ENCODE peak calls at places on chromosomes 12 and 14, in six cellular contexts. H is cardiac muscle cell, S is stomach, O is neural progenitor cell, T is mesendoderm, J is HCT116. C is an unnamed sample.
A peak's percentile ranks its signal among the peaks of the same experiment; 100 is the strongest.

GRCh38 chr12:31105668-31106067 is 32.0 kb downstream of the DDX11 start:
- DNase-seq in H (no peak), O (no peak), T (no peak), J (no peak), S (no peak), C (no peak)

GRCh38 chr12:62602445-62603060 is 135.9 kb downstream of the MON2 start:
- DNase-seq in J (peak; percentile 91), O (peak; percentile 97), T (peak; percentile 96), H (peak; percentile 94), S (peak; percentile 87), C (peak; percentile 94)

GRCh38 chr12:51368640-51369517 is 22.3 kb downstream of the GALNT6 start:
- DNase-seq in T (no peak), O (peak; percentile 31), S (peak; percentile 60), J (no peak), H (peak; percentile 90), C (no peak)

GRCh38 chr12:131621701-131622421 is 89.0 kb upstream of the SFSWAP start:
- DNase-seq in H (peak; percentile 12), J (no peak), S (no peak), O (peak; percentile 57), T (peak; percentile 23), C (no peak)

GRCh38 chr12:109305547-109305946 is 3.5 kb downstream of the FOXN4 start:
- DNase-seq in S (no peak), T (no peak), H (no peak), O (no peak), J (no peak), C (no peak)

GRCh38 chr14:22598896-22599244 is 770 bp downstream of the ABHD4 start:
- DNase-seq in S (peak; percentile 64), T (peak; percentile 81), O (peak; percentile 22), H (peak; percentile 44), J (peak; percentile 16), C (peak; percentile 88)

GRCh38 chr12:62653304-62653703 is 186.7 kb downstream of the MON2 start:
- DNase-seq in J (no peak), H (no peak), O (no peak), S (no peak), T (no peak), C (no peak)

GRCh38 chr14:65471038-65471878 is 58.7 kb downstream of the FUT8 start:
- DNase-seq in H (no peak), T (no peak), J (no peak), S (no peak), O (peak; percentile 28), C (no peak)

GRCh38 chr12:56071648-56072047 is 8.3 kb upstream of the ERBB3 start:
- DNase-seq in O (no peak), T (no peak), H (peak; percentile 20), J (no peak), S (no peak), C (peak; percentile 24)

GRCh38 chr14:50978888-50979287 is 34.6 kb upstream of the PYGL start:
- DNase-seq in H (no peak), T (no peak), S (no peak), O (no peak), J (no peak), C (no peak)

GRCh38 chr12:25328082-25328712 is 77.5 kb upstream of the KRAS start:
- DNase-seq in H (peak; percentile 71), S (no peak), T (no peak), J (no peak), O (no peak), C (peak; percentile 35)

GRCh38 chr12:4355843-4356327 is 23.6 kb downstream of the FGF23 start:
- DNase-seq in S (no peak), O (peak; percentile 67), H (peak; percentile 27), J (peak; percentile 41), T (peak; percentile 92), C (peak; percentile 4)

GRCh38 chr12:56522486-56523193 is 1.0 kb downstream of the RBMS2 start:
- DNase-seq in O (peak; percentile 30), T (peak; percentile 69), H (peak; percentile 32), S (no peak), J (no peak), C (peak; percentile 49)

GRCh38 chr14:65180725-65181025 is 78.4 kb upstream of the MAX start:
- DNase-seq in H (no peak), O (no peak), T (no peak), S (no peak), J (no peak), C (no peak)

GRCh38 chr14:80390911-80391310 is 179.6 kb upstream of the DIO2 start:
- DNase-seq in J (no peak), S (no peak), T (peak; percentile 58), H (peak; percentile 53), O (peak; percentile 31), C (peak; percentile 51)

GRCh38 chr14:100047600-100047999 is 17.6 kb upstream of the EVL start:
- DNase-seq in O (no peak), T (no peak), J (no peak), S (no peak), H (no peak), C (no peak)

GRCh38 chr14:99728231-99728920 is 44.3 kb downstream of the CYP46A1 start:
- DNase-seq in T (no peak), O (peak; percentile 1), H (no peak), J (no peak), S (peak; percentile 17), C (no peak)

GRCh38 chr12:24111591-24111990 is 162.1 kb upstream of the SOX5 start:
- DNase-seq in T (no peak), J (no peak), O (no peak), H (peak; percentile 49), S (no peak), C (no peak)

GRCh38 chr14:60175255-60175902 is 10.2 kb upstream of the DHRS7 start:
- DNase-seq in T (no peak), S (no peak), H (no peak), O (no peak), J (no peak), C (no peak)

GRCh38 chr14:92460916-92461579 is 52.5 kb upstream of the RIN3 start:
- DNase-seq in T (no peak), J (no peak), S (peak; percentile 24), O (no peak), H (peak; percentile 65), C (peak; percentile 53)

DNA sequence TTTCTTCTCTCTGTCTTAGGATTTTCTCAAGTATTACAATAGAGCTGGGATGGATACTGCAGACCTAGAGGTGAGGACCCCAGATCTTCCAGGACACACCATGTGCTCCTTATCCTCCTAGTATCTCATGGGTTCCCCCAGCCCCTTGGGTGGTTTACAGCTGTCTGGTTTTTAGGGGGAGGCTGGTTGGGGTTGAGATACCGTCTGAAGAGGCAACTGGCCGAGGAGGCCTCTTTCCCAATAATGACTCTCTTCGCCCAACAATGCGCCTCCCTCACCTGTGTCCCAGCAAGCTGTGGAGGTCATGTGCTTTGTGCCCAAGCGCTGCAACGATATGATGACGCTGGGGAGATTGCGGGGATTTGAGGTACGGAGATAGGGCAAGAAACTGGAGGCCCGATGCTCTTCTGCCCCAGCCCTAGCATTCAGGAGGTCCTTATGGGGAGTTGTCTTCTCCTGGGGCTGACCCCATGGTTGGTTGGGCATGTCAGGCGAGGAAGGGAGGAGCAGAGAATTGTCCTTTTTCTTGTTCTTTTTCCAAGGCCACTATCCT is 3.8 kb downstream of the ARHGEF25 start:
- DNase-seq in S (no peak), O (no peak), J (no peak), H (no peak), T (no peak), C (no peak)
- H3K27me3 ChIP-seq in S (peaks cover 91% of the 10 kb centered on the region), O (peaks cover 64% of the 10 kb centered on the region), J (no peaks in the 10 kb centered on the region), H (peaks cover 58% of the 10 kb centered on the region), T (peaks cover 51% of the 10 kb centered on the region), C (peaks cover 48% of the 10 kb centered on the region)

GRCh38 chr12:97758586-97758985 is 296.0 kb downstream of the RMST start:
- DNase-seq in J (no peak), S (no peak), O (no peak), T (no peak), H (no peak), C (no peak)
- H3K4me1 ChIP-seq in J (no peaks in the 10 kb centered on the region), S (no peaks in the 10 kb centered on the region), O (peaks cover 6% of the 10 kb centered on the region), T (no peaks in the 10 kb centered on the region), H (no peaks in the 10 kb centered on the region), C (peaks cover 56% of the 10 kb centered on the region)

GRCh38 chr14:89933002-89933401 is 21.5 kb downstream of the EFCAB11 start:
- DNase-seq in S (no peak), O (no peak), T (no peak), J (no peak), H (no peak), C (no peak)
- H3K4me3 ChIP-seq in S (no peak overlapping the region), O (no peak overlapping the region), T (no peak overlapping the region), J (no peak overlapping the region), H (no peak overlapping the region), C (no peak overlapping the region)

GRCh38 chr12:13981296-13981962 is at the start of gene GRIN2B:
- DNase-seq in J (peak; percentile 2), O (peak; percentile 58), S (no peak), T (peak; percentile 41), H (no peak), C (no peak)
- H3K27me3 ChIP-seq in J (peaks cover 5% of the 10 kb centered on the region), O (peaks cover 76% of the 10 kb centered on the region), S (peaks cover 75% of the 10 kb centered on the region), T (peaks cover 4% of the 10 kb centered on the region), H (peaks cover 86% of the 10 kb centered on the region), C (peaks cover 63% of the 10 kb centered on the region)

GRCh38 chr14:95520346-95520745 is 3.9 kb upstream of the SYNE3 start:
- DNase-seq in T (no peak), O (no peak), S (no peak), J (no peak), H (no peak), C (no peak)
- H3K4me1 ChIP-seq in T (peaks cover 2% of the 10 kb centered on the region), O (peaks cover 13% of the 10 kb centered on the region), S (peaks cover 71% of the 10 kb centered on the region), J (peaks cover 36% of the 10 kb centered on the region), H (peaks cover 12% of the 10 kb centered on the region), C (peaks cover 75% of the 10 kb centered on the region)

DNA sequence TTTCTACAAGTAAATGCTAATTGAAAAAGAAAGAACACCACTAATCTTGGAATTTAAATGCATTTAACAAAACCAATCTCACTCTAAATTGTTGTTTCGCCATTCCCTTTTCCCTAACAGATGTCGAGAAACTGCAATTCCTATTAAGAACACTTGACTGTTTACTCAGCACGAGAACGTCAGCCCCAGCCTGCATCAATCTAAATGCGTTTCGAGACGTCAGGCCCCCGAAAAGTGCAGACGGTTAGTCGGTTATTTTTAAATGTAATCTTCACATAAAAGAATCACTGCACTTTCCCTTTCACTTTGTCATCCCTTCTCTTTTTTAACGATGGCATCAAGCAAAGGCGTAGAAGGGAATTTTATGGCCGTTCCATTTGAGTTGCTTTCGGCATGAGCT is 837.6 kb downstream of the VRK1 start:
- DNase-seq in S (no peak), H (no peak), J (no peak), O (peak; percentile 36), T (no peak), C (no peak)
- H3K4me3 ChIP-seq in S (peak overlapping the region; percentile 17), H (no peak overlapping the region), J (no peak overlapping the region), O (no peak overlapping the region), T (no peak overlapping the region), C (peak overlapping the region; percentile 77)

GRCh38 chr12:49957570-49957967 is 4.1 kb upstream of the AQP5 start:
- DNase-seq in J (no peak), H (no peak), O (no peak), T (no peak), S (no peak), C (no peak)
- H3K27me3 ChIP-seq in J (no peaks in the 10 kb centered on the region), H (peaks cover 73% of the 10 kb centered on the region), O (peaks cover 78% of the 10 kb centered on the region), T (peaks cover 31% of the 10 kb centered on the region), S (peaks cover 98% of the 10 kb centered on the region), C (peaks cover 75% of the 10 kb centered on the region)

C was measured in adipocyte.